ENCODE peak calls at places on chromosomes 7 and 10, in seven cellular contexts. M is amygdala, A is GM23338, E is KBM-7, C is nephron progenitor cell, R is HT1080, O is HS-5. G is an unnamed sample.

GRCh38 chr10:121478590-121478989 is 119.7 kb downstream of the FGFR2 start:
- DNase-seq in C (no peak), R (no peak), A (no peak), O (no peak), M (no peak), E (no peak), G (no peak)

GRCh38 chr7:29865526-29865925 is 59.2 kb downstream of the WIPF3 start:
- DNase-seq in M (no peak), A (no peak), R (peak; percentile 61), E (no peak), O (peak; percentile 23), C (no peak), G (peak; percentile 18)

GRCh38 chr7:100087055-100087750 is 1.6 kb upstream of the COPS6 start:
- DNase-seq in A (no peak), C (no peak), M (no peak), R (peak; percentile 97), E (no peak), O (peak; percentile 91), G (peak; percentile 77)

GRCh38 chr10:99276848-99277486 is 41.3 kb upstream of the HPSE2 start:
- DNase-seq in A (peak; percentile 57), C (no peak), O (no peak), R (no peak), M (no peak), E (peak; percentile 53), G (no peak)

GRCh38 chr10:110901954-110902819 is 16.8 kb downstream of the BBIP1 start:
- DNase-seq in A (no peak), O (no peak), E (no peak), C (no peak), M (no peak), R (peak; percentile 61), G (peak; percentile 31)

GRCh38 chr10:113000876-113001598 is 51.0 kb downstream of the TCF7L2 start:
- DNase-seq in O (no peak), C (no peak), M (no peak), R (no peak), A (peak; percentile 72), E (no peak), G (no peak)

GRCh38 chr7:7399707-7400106 is 136.0 kb downstream of the COL28A1 start:
- DNase-seq in R (no peak), E (no peak), M (no peak), O (no peak), C (no peak), A (no peak), G (no peak)

GRCh38 chr10:103695584-103696005 is 159.8 kb downstream of the SH3PXD2A start:
- DNase-seq in E (no peak), O (no peak), M (no peak), A (no peak), R (no peak), C (no peak), G (no peak)

GRCh38 chr7:2862831-2863361 is 18.8 kb upstream of the GNA12 start:
- DNase-seq in M (no peak), A (no peak), C (no peak), E (peak; percentile 87), R (peak; percentile 96), O (no peak), G (no peak)

GRCh38 chr7:13336227-13336626 is 648.8 kb downstream of the ARL4A start:
- DNase-seq in E (no peak), A (no peak), M (no peak), O (peak; percentile 53), C (no peak), R (peak; percentile 1), G (peak; percentile 0)

GRCh38 chr7:134044682-134045081 is 82.5 kb upstream of the LRGUK start:
- DNase-seq in E (no peak), C (no peak), R (no peak), A (no peak), M (no peak), O (no peak), G (no peak)

GRCh38 chr7:43648725-43649406 is 66.0 kb downstream of the STK17A start:
- DNase-seq in M (no peak), E (peak; percentile 82), A (no peak), C (no peak), O (no peak), R (peak; percentile 90), G (peak; percentile 85)

GRCh38 chr7:53609185-53609584 is 573.8 kb downstream of the POM121L12 start:
- DNase-seq in C (no peak), A (peak; percentile 4), R (no peak), E (no peak), O (no peak), M (no peak), G (no peak)

GRCh38 chr10:79069325-79070090 is 742 bp downstream of the ZMIZ1 start:
- DNase-seq in C (peak; percentile 55), M (no peak), E (no peak), R (no peak), A (peak; percentile 44), O (no peak), G (no peak)

GRCh38 chr10:120841522-120842189 is 9.5 kb upstream of the WDR11 start:
- DNase-seq in O (no peak), M (no peak), A (no peak), E (no peak), C (no peak), R (peak; percentile 86), G (no peak)

GRCh38 chr10:103281753-103282152 is 4.8 kb downstream of the INA start:
- DNase-seq in E (no peak), C (peak; percentile 71), O (no peak), R (peak; percentile 17), A (peak; percentile 97), M (no peak), G (no peak)

GRCh38 chr10:103618575-103619423 is 125.3 kb downstream of the NEURL1 start:
- DNase-seq in M (peak; percentile 57), A (no peak), R (no peak), C (no peak), E (no peak), O (no peak), G (no peak)

GRCh38 chr7:121344093-121344492 is 15.3 kb downstream of the WNT16 start:
- DNase-seq in C (no peak), A (no peak), E (no peak), R (no peak), M (no peak), O (no peak), G (no peak)

GRCh38 chr7:110386914-110387313 is 704.0 kb upstream of the LRRN3 start:
- DNase-seq in A (peak; percentile 21), M (no peak), O (peak; percentile 16), C (no peak), R (peak; percentile 91), E (no peak), G (peak; percentile 95)

GRCh38 chr7:70325509-70326101 is 727.3 kb downstream of the AUTS2 start:
- DNase-seq in M (no peak), O (no peak), R (peak; percentile 68), A (no peak), C (no peak), E (no peak), G (peak; percentile 34)

GRCh38 chr7:74253331-74253730 is 868 bp downstream of the RFC2 start:
- DNase-seq in M (no peak), E (no peak), O (no peak), R (no peak), C (no peak), A (no peak), G (no peak)

GRCh38 chr10:22437620-22438588 is 92.6 kb downstream of the SPAG6 start:
- DNase-seq in A (peak; percentile 26), R (no peak), M (no peak), E (no peak), O (no peak), C (no peak), G (no peak)

GRCh38 chr7:103598326-103598905 is 152.4 kb upstream of the SLC26A5 start:
- DNase-seq in E (no peak), O (no peak), R (no peak), C (no peak), A (no peak), M (no peak), G (no peak)

GRCh38 chr7:145909956-145910611 is 206.5 kb upstream of the CNTNAP2 start:
- DNase-seq in M (no peak), R (peak; percentile 75), O (no peak), E (peak; percentile 51), C (no peak), A (no peak), G (no peak)

GRCh38 chr7:30706316-30706715 is 24.1 kb upstream of the CRHR2 start:
- DNase-seq in E (no peak), M (no peak), O (no peak), R (no peak), C (no peak), A (no peak), G (no peak)

GRCh38 chr7:152313879-152314604 is 121.8 kb downstream of the KMT2C start:
- DNase-seq in C (no peak), M (no peak), O (peak; percentile 19), A (no peak), R (peak; percentile 77), E (peak; percentile 68), G (peak; percentile 90)

GRCh38 chr10:130466271-130466997 is 330.2 kb downstream of the GLRX3 start:
- DNase-seq in A (no peak), C (no peak), E (no peak), O (no peak), M (peak; percentile 30), R (no peak), G (no peak)

GRCh38 chr10:3636356-3637181 is 148.4 kb downstream of the KLF6 start:
- DNase-seq in E (no peak), M (no peak), A (no peak), R (no peak), O (no peak), C (no peak), G (no peak)

GRCh38 chr7:115600196-115600595 is 430.4 kb downstream of the TFEC start:
- DNase-seq in R (no peak), E (no peak), C (no peak), A (no peak), O (no peak), M (no peak), G (no peak)

GRCh38 chr10:124389613-124390361 is 28.9 kb downstream of the OAT start:
- DNase-seq in O (no peak), C (no peak), R (no peak), M (no peak), A (no peak), E (no peak), G (no peak)

GRCh38 chr10:103841519-103841918 is 13.9 kb downstream of the SH3PXD2A start:
- DNase-seq in C (no peak), O (no peak), M (no peak), A (no peak), E (no peak), R (no peak), G (no peak)

GRCh38 chr7:1099154-1099542 is 11.2 kb downstream of the GPER1 start:
- DNase-seq in C (no peak), M (no peak), R (no peak), O (no peak), E (no peak), A (no peak), G (no peak)

GRCh38 chr10:116596062-116596461 is 5.3 kb downstream of the PNLIPRP1 start:
- DNase-seq in M (no peak), C (no peak), E (no peak), A (no peak), O (no peak), R (no peak), G (no peak)

G was measured in kidney epithelial cell.